ENCODE peak calls at places on chromosomes 5 and 9, in nine cellular contexts. One of them, this sample, is unnamed.

GRCh38 chr5:143139585-143139984 is 263.9 kb downstream of the NR3C1 start:
- DNase-seq in ELF-1: no peak
- DNase-seq in iPS-NIHi11: no peak
- DNase-seq in activated naive CD4-positive, alpha-beta T cell treated with Interleukin-2 at 50 U/mL for 16 hours: no peak
- DNase-seq in endothelial cell: no peak
- DNase-seq in putamen: no peak
- DNase-seq in HFF-Myc: no peak
- DNase-seq in breast epithelium: no peak
- DNase-seq in H7: no peak
- DNase-seq in this sample: no peak

GRCh38 chr5:135883441-135883840 is 12.2 kb downstream of the IL9 start:
- DNase-seq in breast epithelium: no peak
- DNase-seq in putamen: no peak
- DNase-seq in activated naive CD4-positive, alpha-beta T cell treated with Interleukin-2 at 50 U/mL for 16 hours: no peak
- DNase-seq in iPS-NIHi11: peak
- DNase-seq in HFF-Myc: no peak
- DNase-seq in ELF-1: peak
- DNase-seq in H7: peak
- DNase-seq in endothelial cell: peak
- DNase-seq in this sample: no peak

GRCh38 chr5:93585753-93586385 is 2.8 kb downstream of the NR2F1 start:
- DNase-seq in ELF-1: no peak
- DNase-seq in endothelial cell: no peak
- DNase-seq in HFF-Myc: no peak
- DNase-seq in breast epithelium: no peak
- DNase-seq in iPS-NIHi11: no peak
- DNase-seq in H7: peak
- DNase-seq in activated naive CD4-positive, alpha-beta T cell treated with Interleukin-2 at 50 U/mL for 16 hours: no peak
- DNase-seq in putamen: no peak
- DNase-seq in this sample: peak

GRCh38 chr9:98964911-98965336 is 21.2 kb downstream of the COL15A1 start:
- DNase-seq in putamen: no peak
- DNase-seq in endothelial cell: no peak
- DNase-seq in breast epithelium: no peak
- DNase-seq in iPS-NIHi11: no peak
- DNase-seq in ELF-1: no peak
- DNase-seq in H7: no peak
- DNase-seq in activated naive CD4-positive, alpha-beta T cell treated with Interleukin-2 at 50 U/mL for 16 hours: no peak
- DNase-seq in HFF-Myc: no peak
- DNase-seq in this sample: no peak

GRCh38 chr5:92885950-92886349 is 695.1 kb downstream of the NR2F1-AS1 start:
- DNase-seq in endothelial cell: peak
- DNase-seq in H7: peak
- DNase-seq in ELF-1: peak
- DNase-seq in putamen: no peak
- DNase-seq in activated naive CD4-positive, alpha-beta T cell treated with Interleukin-2 at 50 U/mL for 16 hours: no peak
- DNase-seq in iPS-NIHi11: peak
- DNase-seq in breast epithelium: no peak
- DNase-seq in HFF-Myc: no peak
- DNase-seq in this sample: no peak

GRCh38 chr9:131733601-131734061 is 6.2 kb downstream of the RAPGEF1 start:
- DNase-seq in activated naive CD4-positive, alpha-beta T cell treated with Interleukin-2 at 50 U/mL for 16 hours: peak
- DNase-seq in endothelial cell: no peak
- DNase-seq in H7: peak
- DNase-seq in HFF-Myc: peak
- DNase-seq in ELF-1: peak
- DNase-seq in iPS-NIHi11: no peak
- DNase-seq in putamen: no peak
- DNase-seq in breast epithelium: no peak
- DNase-seq in this sample: peak

GRCh38 chr9:100167176-100167575 is 68.1 kb downstream of the INVS start:
- DNase-seq in H7: no peak
- DNase-seq in breast epithelium: no peak
- DNase-seq in iPS-NIHi11: no peak
- DNase-seq in activated naive CD4-positive, alpha-beta T cell treated with Interleukin-2 at 50 U/mL for 16 hours: no peak
- DNase-seq in endothelial cell: no peak
- DNase-seq in putamen: no peak
- DNase-seq in ELF-1: no peak
- DNase-seq in HFF-Myc: no peak
- DNase-seq in this sample: no peak

GRCh38 chr9:98118640-98119601 is at the start of gene TRIM14:
- DNase-seq in breast epithelium: no peak
- DNase-seq in endothelial cell: peak
- DNase-seq in H7: peak
- DNase-seq in iPS-NIHi11: peak
- DNase-seq in HFF-Myc: peak
- DNase-seq in ELF-1: peak
- DNase-seq in putamen: no peak
- DNase-seq in activated naive CD4-positive, alpha-beta T cell treated with Interleukin-2 at 50 U/mL for 16 hours: peak
- DNase-seq in this sample: peak

GRCh38 chr9:131349881-131350563 is 43.9 kb upstream of the PRRC2B start:
- DNase-seq in breast epithelium: peak
- DNase-seq in ELF-1: peak
- DNase-seq in activated naive CD4-positive, alpha-beta T cell treated with Interleukin-2 at 50 U/mL for 16 hours: peak
- DNase-seq in H7: peak
- DNase-seq in iPS-NIHi11: peak
- DNase-seq in HFF-Myc: peak
- DNase-seq in putamen: peak
- DNase-seq in endothelial cell: peak
- DNase-seq in this sample: peak